ENCODE peak calls at places on chromosomes 1 and 21, in six cellular contexts. One of them, this sample, is unnamed.

GRCh38 chr1:13896932-13897331 is 196.9 kb downstream of the PRDM2 start:
- DNase-seq in H1: no peak
- DNase-seq in fibroblast of lung: no peak
- DNase-seq in K562: no peak
- DNase-seq in GM23248: no peak
- DNase-seq in MM.1S: no peak
- DNase-seq in this sample: no peak

GRCh38 chr1:21332691-21333449 is 42.6 kb upstream of the ECE1 start:
- DNase-seq in H1: no peak
- DNase-seq in fibroblast of lung: no peak
- DNase-seq in K562: no peak
- DNase-seq in GM23248: no peak
- DNase-seq in MM.1S: no peak
- DNase-seq in this sample: no peak

GRCh38 chr1:42941640-42942330 is 16.9 kb downstream of the SLC2A1 start:
- DNase-seq in H1: no peak
- DNase-seq in fibroblast of lung: peak; percentile 71
- DNase-seq in K562: peak; percentile 82
- DNase-seq in GM23248: peak; percentile 99
- DNase-seq in MM.1S: no peak
- DNase-seq in this sample: peak; percentile 92

GRCh38 chr1:208935517-208936187 is 647.9 kb upstream of the CAMK1G start:
- DNase-seq in H1: no peak
- DNase-seq in fibroblast of lung: no peak
- DNase-seq in K562: no peak
- DNase-seq in GM23248: no peak
- DNase-seq in MM.1S: no peak
- DNase-seq in this sample: no peak

GRCh38 chr1:85132078-85132715 is 68.6 kb downstream of the SYDE2 start:
- DNase-seq in H1: no peak
- DNase-seq in fibroblast of lung: no peak
- DNase-seq in K562: no peak
- DNase-seq in GM23248: no peak
- DNase-seq in MM.1S: no peak
- DNase-seq in this sample: no peak

GRCh38 chr1:164611754-164612642 is 53.0 kb downstream of the PBX1 start:
- DNase-seq in H1: no peak
- DNase-seq in fibroblast of lung: peak; percentile 72
- DNase-seq in K562: no peak
- DNase-seq in GM23248: peak; percentile 57
- DNase-seq in MM.1S: no peak
- DNase-seq in this sample: peak; percentile 79

GRCh38 chr1:9449106-9449627 is 90.1 kb upstream of the SLC25A33 start:
- DNase-seq in H1: no peak
- DNase-seq in fibroblast of lung: peak; percentile 40
- DNase-seq in K562: no peak
- DNase-seq in GM23248: peak; percentile 29
- DNase-seq in MM.1S: no peak
- DNase-seq in this sample: no peak

GRCh38 chr1:30904962-30905335 is 3.6 kb downstream of the SDC3 start:
- DNase-seq in H1: no peak
- DNase-seq in fibroblast of lung: no peak
- DNase-seq in K562: no peak
- DNase-seq in GM23248: no peak
- DNase-seq in MM.1S: no peak
- DNase-seq in this sample: no peak

GRCh38 chr21:34205811-34206635 is 132.6 kb downstream of the MRPS6 start:
- DNase-seq in H1: no peak
- DNase-seq in fibroblast of lung: peak; percentile 15
- DNase-seq in K562: no peak
- DNase-seq in GM23248: peak; percentile 31
- DNase-seq in MM.1S: peak; percentile 84
- DNase-seq in this sample: no peak

GRCh38 chr1:64948905-64949833 is 17.2 kb downstream of the JAK1 start:
- DNase-seq in H1: no peak
- DNase-seq in fibroblast of lung: peak; percentile 57
- DNase-seq in K562: no peak
- DNase-seq in GM23248: peak; percentile 47
- DNase-seq in MM.1S: no peak
- DNase-seq in this sample: peak; percentile 84

GRCh38 chr21:36747114-36747814 is 48.3 kb downstream of the SIM2 start:
- DNase-seq in H1: no peak
- DNase-seq in fibroblast of lung: no peak
- DNase-seq in K562: peak; percentile 49
- DNase-seq in GM23248: peak; percentile 27
- DNase-seq in MM.1S: no peak
- DNase-seq in this sample: no peak

GRCh38 chr1:157359309-157360020 is 192.8 kb downstream of the FCRL5 start:
- DNase-seq in H1: no peak
- DNase-seq in fibroblast of lung: no peak
- DNase-seq in K562: no peak
- DNase-seq in GM23248: no peak
- DNase-seq in MM.1S: peak; percentile 82
- DNase-seq in this sample: no peak

GRCh38 chr1:225577243-225577642 is 75.7 kb downstream of the ENAH start:
- DNase-seq in H1: no peak
- DNase-seq in fibroblast of lung: no peak
- DNase-seq in K562: no peak
- DNase-seq in GM23248: no peak
- DNase-seq in MM.1S: no peak
- DNase-seq in this sample: no peak

GRCh38 chr1:182143825-182144661 is 82.5 kb upstream of the ZNF648 start:
- DNase-seq in H1: peak; percentile 54
- DNase-seq in fibroblast of lung: peak; percentile 90
- DNase-seq in K562: peak; percentile 24
- DNase-seq in GM23248: peak; percentile 86
- DNase-seq in MM.1S: no peak
- DNase-seq in this sample: peak; percentile 58

GRCh38 chr1:85313888-85314696 is 37.7 kb upstream of the BCL10 start:
- DNase-seq in H1: no peak
- DNase-seq in fibroblast of lung: peak; percentile 87
- DNase-seq in K562: no peak
- DNase-seq in GM23248: peak; percentile 94
- DNase-seq in MM.1S: no peak
- DNase-seq in this sample: peak; percentile 52

GRCh38 chr1:168304865-168305264 is 24.2 kb downstream of the TBX19 start:
- DNase-seq in H1: no peak
- DNase-seq in fibroblast of lung: no peak
- DNase-seq in K562: no peak
- DNase-seq in GM23248: no peak
- DNase-seq in MM.1S: no peak
- DNase-seq in this sample: no peak

GRCh38 chr1:182460550-182460951 is 10.6 kb downstream of the RGSL1 start:
- DNase-seq in H1: no peak
- DNase-seq in fibroblast of lung: peak; percentile 20
- DNase-seq in K562: no peak
- DNase-seq in GM23248: peak; percentile 39
- DNase-seq in MM.1S: no peak
- DNase-seq in this sample: no peak

GRCh38 chr1:51690285-51690961 is 73.5 kb downstream of the OSBPL9 start:
- DNase-seq in H1: no peak
- DNase-seq in fibroblast of lung: peak; percentile 95
- DNase-seq in K562: no peak
- DNase-seq in GM23248: peak; percentile 85
- DNase-seq in MM.1S: no peak
- DNase-seq in this sample: peak; percentile 58

GRCh38 chr1:210938416-210938925 is 195.5 kb downstream of the KCNH1 start:
- DNase-seq in H1: no peak
- DNase-seq in fibroblast of lung: no peak
- DNase-seq in K562: no peak
- DNase-seq in GM23248: no peak
- DNase-seq in MM.1S: no peak
- DNase-seq in this sample: no peak

GRCh38 chr1:149993764-149994163 is 16.8 kb downstream of the OTUD7B start:
- DNase-seq in H1: no peak
- DNase-seq in fibroblast of lung: no peak
- DNase-seq in K562: no peak
- DNase-seq in GM23248: no peak
- DNase-seq in MM.1S: no peak
- DNase-seq in this sample: no peak

GRCh38 chr1:114609826-114610225 is 28.4 kb upstream of the BCAS2 start:
- DNase-seq in H1: no peak
- DNase-seq in fibroblast of lung: no peak
- DNase-seq in K562: no peak
- DNase-seq in GM23248: no peak
- DNase-seq in MM.1S: no peak
- DNase-seq in this sample: no peak

DNA sequence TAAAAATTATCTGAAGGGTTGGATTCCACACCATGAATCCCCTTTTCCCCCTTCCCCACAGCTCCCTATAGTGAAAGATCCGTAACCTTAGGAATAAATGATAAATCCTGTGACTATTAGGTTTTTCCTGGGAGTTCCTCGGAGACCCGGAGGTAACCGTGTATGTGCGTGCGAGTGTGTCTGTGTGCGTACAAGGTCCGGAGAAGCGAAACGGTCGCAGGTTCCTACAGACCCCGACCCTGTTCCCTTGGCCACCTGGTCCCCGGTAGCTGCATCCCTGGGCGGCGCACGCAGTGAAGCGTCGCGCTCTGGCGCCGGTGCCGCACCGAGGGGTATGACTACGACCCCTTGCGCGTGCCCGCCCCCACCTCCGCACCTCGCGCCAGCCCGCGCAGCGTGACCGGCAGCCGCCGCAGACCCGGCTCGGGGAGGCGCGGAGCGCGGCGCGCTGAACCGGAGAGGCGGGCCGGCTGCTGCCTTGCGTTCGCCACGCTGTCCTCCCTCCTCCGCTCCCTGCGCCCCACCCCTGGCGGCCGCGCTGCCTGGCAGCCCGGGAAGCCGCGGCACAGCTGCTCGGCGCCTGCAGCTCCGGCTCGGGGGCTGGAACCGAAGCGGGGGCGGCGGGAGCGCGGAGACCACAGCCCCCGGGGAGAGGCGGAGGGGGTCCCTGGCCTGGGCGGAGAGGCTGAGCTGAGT is at the start of gene AK5:
- DNase-seq in H1: peak; percentile 72
- DNase-seq in fibroblast of lung: peak; percentile 44
- DNase-seq in K562: no peak
- DNase-seq in GM23248: peak; percentile 83
- DNase-seq in MM.1S: no peak
- DNase-seq in this sample: peak; percentile 41
- TF ChIP-seq EZH2 in H1: peak; percentile 68
- TF ChIP-seq EZH2 in fibroblast of lung: no peak
- TF ChIP-seq EZH2 in K562: no peak
- TF ChIP-seq EZH2 in GM23248: no peak
- TF ChIP-seq EZH2 in MM.1S: no peak
- TF ChIP-seq EZH2 in this sample: no peak

GRCh38 chr1:240350910-240351331 is 259.2 kb downstream of the FMN2 start:
- DNase-seq in H1: no peak
- DNase-seq in fibroblast of lung: no peak
- DNase-seq in K562: no peak
- DNase-seq in GM23248: peak; percentile 91
- DNase-seq in MM.1S: no peak
- DNase-seq in this sample: no peak

GRCh38 chr1:240351690-240352089 is 260.0 kb downstream of the FMN2 start:
- DNase-seq in H1: no peak
- DNase-seq in fibroblast of lung: no peak
- DNase-seq in K562: no peak
- DNase-seq in GM23248: peak; percentile 36
- DNase-seq in MM.1S: no peak
- DNase-seq in this sample: no peak

GRCh38 chr1:240356568-240356967 is 255.4 kb downstream of the GREM2 start:
- DNase-seq in H1: no peak
- DNase-seq in fibroblast of lung: no peak
- DNase-seq in K562: no peak
- DNase-seq in GM23248: no peak
- DNase-seq in MM.1S: no peak
- DNase-seq in this sample: no peak

GRCh38 chr1:240349695-240350094 is 258.0 kb downstream of the FMN2 start:
- DNase-seq in H1: no peak
- DNase-seq in fibroblast of lung: no peak
- DNase-seq in K562: no peak
- DNase-seq in GM23248: no peak
- DNase-seq in MM.1S: no peak
- DNase-seq in this sample: no peak

DNA sequence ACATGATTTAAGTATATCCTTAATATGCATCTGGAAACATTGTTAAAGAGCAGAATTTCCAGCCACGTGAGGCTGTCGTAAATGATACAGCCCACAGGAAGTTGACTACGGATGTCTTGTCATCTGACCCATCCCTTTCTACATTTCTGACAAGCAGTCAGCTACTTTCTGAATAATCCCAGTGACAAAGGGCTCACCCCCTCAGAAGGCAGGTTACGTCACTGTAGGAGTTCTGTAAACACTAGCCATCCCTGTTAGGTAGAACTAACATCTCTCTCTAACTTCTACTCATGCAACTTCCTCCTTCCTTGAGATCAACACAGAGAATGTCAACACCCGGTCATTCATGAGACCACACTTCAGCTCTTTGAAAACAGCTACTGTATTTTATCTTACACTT is 259.2 kb downstream of the GREM2 start:
- DNase-seq in H1: no peak
- DNase-seq in fibroblast of lung: no peak
- DNase-seq in K562: no peak
- DNase-seq in GM23248: peak; percentile 49
- DNase-seq in MM.1S: no peak
- DNase-seq in this sample: no peak
- H3K27me3 ChIP-seq in H1: no peaks in the 10 kb centered on the region
- H3K27me3 ChIP-seq in fibroblast of lung: no peaks in the 10 kb centered on the region
- H3K27me3 ChIP-seq in K562: no peaks in the 10 kb centered on the region
- H3K27me3 ChIP-seq in GM23248: no peaks in the 10 kb centered on the region
- H3K27me3 ChIP-seq in MM.1S: no peaks in the 10 kb centered on the region
- H3K27me3 ChIP-seq in this sample: no peaks in the 10 kb centered on the region

GRCh38 chr1:236240690-236241089 is 41.1 kb downstream of the ERO1B start:
- DNase-seq in H1: no peak
- DNase-seq in fibroblast of lung: no peak
- DNase-seq in K562: peak; percentile 14
- DNase-seq in GM23248: no peak
- DNase-seq in MM.1S: no peak
- DNase-seq in this sample: no peak

GRCh38 chr1:236239186-236239585 is 42.6 kb downstream of the ERO1B start:
- DNase-seq in H1: no peak
- DNase-seq in fibroblast of lung: peak; percentile 22
- DNase-seq in K562: no peak
- DNase-seq in GM23248: no peak
- DNase-seq in MM.1S: no peak
- DNase-seq in this sample: no peak

DNA sequence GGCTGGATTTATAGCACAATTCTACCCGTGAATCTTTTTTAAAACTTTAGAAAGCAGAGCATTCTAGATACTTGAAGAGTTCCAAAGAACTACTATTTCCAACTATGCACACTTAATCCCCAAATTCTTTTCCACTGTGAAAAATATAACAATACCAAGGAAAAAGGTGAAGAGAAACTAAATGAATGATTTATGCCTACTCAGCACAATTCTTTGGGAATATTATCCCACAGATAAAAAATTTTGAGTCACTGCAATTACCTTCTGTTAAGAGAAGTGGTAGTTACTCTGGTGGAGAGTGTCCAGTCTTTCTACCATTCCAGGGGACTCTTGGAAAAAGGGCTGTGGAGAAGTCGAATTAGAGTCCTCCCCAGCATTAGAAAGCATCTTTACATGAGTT is 39.2 kb downstream of the ERO1B start:
- DNase-seq in H1: no peak
- DNase-seq in fibroblast of lung: no peak
- DNase-seq in K562: no peak
- DNase-seq in GM23248: no peak
- DNase-seq in MM.1S: no peak
- DNase-seq in this sample: no peak
- TF ChIP-seq EZH2 in H1: no peak
- TF ChIP-seq EZH2 in fibroblast of lung: no peak
- TF ChIP-seq EZH2 in K562: no peak
- TF ChIP-seq EZH2 in GM23248: no peak
- TF ChIP-seq EZH2 in MM.1S: no peak
- TF ChIP-seq EZH2 in this sample: no peak

GRCh38 chr1:50418600-50419109 is 4.6 kb downstream of the DMRTA2 start:
- DNase-seq in H1: peak; percentile 72
- DNase-seq in fibroblast of lung: no peak
- DNase-seq in K562: no peak
- DNase-seq in GM23248: peak; percentile 40
- DNase-seq in MM.1S: no peak
- DNase-seq in this sample: no peak
- H3K27me3 ChIP-seq in H1: peaks cover 98% of the 10 kb centered on the region
- H3K27me3 ChIP-seq in fibroblast of lung: peaks cover 99% of the 10 kb centered on the region
- H3K27me3 ChIP-seq in K562: peaks cover 96% of the 10 kb centered on the region
- H3K27me3 ChIP-seq in GM23248: peaks cover 98% of the 10 kb centered on the region
- H3K27me3 ChIP-seq in MM.1S: no peaks in the 10 kb centered on the region
- H3K27me3 ChIP-seq in this sample: peaks cover 31% of the 10 kb centered on the region